ENCODE peak calls at places on chromosomes 13 and 19, in ten cellular contexts. D is activated CD4-positive, alpha-beta T cell treated with anti-CD3 and anti-CD28 coated beads, Interleukin-2, amount 50 U/mL, for 1 hour; S is midbrain; H is DMS153; K is M059J; N is colonic mucosa; R is stimulated activated CD4-positive, alpha-beta T cell treated with anti-CD3 and anti-CD28 coated beads, Interleukin-1b, Interleukin-23, amount 100 ng/mL, for 1 hour; T is stimulated activated CD8-positive, alpha-beta memory T cell treated with anti-CD3 and anti-CD28 coated beads, Interleukin-7, amount 100 ng/mL, for 1 hour; Y is endodermal cell; M is NCI-H1092 treated with DMSO at 0.1 percent for 48 hours. J is an unnamed sample.

GRCh38 chr13:51928231-51928630 is 66.5 kb downstream of the CCDC70 start:
- DNase-seq in S (no peak), R (no peak), K (no peak), N (no peak), D (no peak), H (peak), M (no peak), Y (no peak), T (no peak), J (peak)

GRCh38 chr19:7385062-7385461 is 36.3 kb downstream of the ARHGEF18 start:
- DNase-seq in N (no peak), T (no peak), Y (no peak), H (no peak), R (no peak), S (no peak), M (no peak), D (no peak), K (no peak), J (no peak)

GRCh38 chr19:42126565-42126964 is 5.7 kb downstream of the POU2F2 start:
- DNase-seq in N (no peak), K (no peak), H (no peak), T (no peak), M (no peak), Y (no peak), S (no peak), D (no peak), R (no peak), J (no peak)

GRCh38 chr19:11705474-11705873 is 33.3 kb downstream of the ZNF823 start:
- DNase-seq in R (no peak), K (no peak), M (no peak), T (no peak), H (no peak), Y (no peak), S (no peak), D (no peak), N (no peak), J (no peak)

GRCh38 chr13:81017525-81018152 is 676.7 kb upstream of the SPRY2 start:
- DNase-seq in T (no peak), S (peak), N (no peak), R (no peak), D (no peak), Y (no peak), M (peak), H (peak), K (peak), J (peak)

GRCh38 chr19:38044267-38045111 is 137.5 kb downstream of the SIPA1L3 start:
- DNase-seq in D (no peak), R (no peak), T (no peak), S (no peak), H (no peak), M (no peak), Y (peak), K (peak), N (no peak), J (no peak)

GRCh38 chr13:111066544-111066943 is 48.6 kb upstream of the ARHGEF7 start:
- DNase-seq in Y (no peak), N (no peak), M (no peak), H (no peak), T (no peak), D (no peak), R (no peak), K (no peak), S (no peak), J (no peak)

GRCh38 chr19:17865364-17866311 is 5.9 kb downstream of the RPL18A start:
- DNase-seq in M (no peak), D (no peak), K (no peak), T (no peak), Y (peak), N (peak), R (no peak), S (no peak), H (no peak), J (no peak)

GRCh38 chr13:96025283-96025682 is 27.9 kb downstream of the UGGT2 start:
- DNase-seq in R (no peak), H (no peak), S (no peak), T (no peak), Y (no peak), M (no peak), D (no peak), N (no peak), K (peak), J (no peak)

GRCh38 chr13:113654175-113654560 is 3.8 kb downstream of the ATP4B start:
- DNase-seq in Y (no peak), H (no peak), S (no peak), N (no peak), K (no peak), D (no peak), R (no peak), T (no peak), M (no peak), J (no peak)

GRCh38 chr19:18414504-18415176 is 4.6 kb upstream of the SSBP4 start:
- DNase-seq in M (no peak), R (no peak), Y (no peak), T (no peak), H (no peak), K (peak), N (no peak), S (no peak), D (no peak), J (no peak)

GRCh38 chr13:28117689-28118377 is 17.5 kb upstream of the FLT3 start:
- DNase-seq in K (peak), M (peak), Y (peak), S (no peak), N (peak), H (no peak), D (no peak), T (no peak), R (no peak), J (no peak)

GRCh38 chr13:27375686-27376326 is 48.6 kb upstream of the GTF3A start:
- DNase-seq in Y (peak), D (peak), T (peak), H (no peak), K (peak), S (peak), M (peak), N (peak), R (no peak), J (peak)

GRCh38 chr19:10404888-10405808 is 1.8 kb upstream of the CDC37 start:
- DNase-seq in T (no peak), D (peak), Y (no peak), M (no peak), N (no peak), H (no peak), S (no peak), R (no peak), K (no peak), J (no peak)

GRCh38 chr13:36965767-36966166 is 33.4 kb downstream of the ALG5 start:
- DNase-seq in M (no peak), K (peak), N (no peak), Y (no peak), H (no peak), T (no peak), D (no peak), R (no peak), S (no peak), J (no peak)

GRCh38 chr19:44644391-44645016 is 794 bp downstream of the PVR start:
- DNase-seq in R (no peak), D (no peak), N (peak), H (peak), K (peak), T (no peak), S (no peak), M (peak), Y (peak), J (peak)

GRCh38 chr19:2661615-2662014 is 40.9 kb downstream of the GNG7 start:
- DNase-seq in N (no peak), S (no peak), R (no peak), D (no peak), K (no peak), Y (peak), T (no peak), H (no peak), M (no peak), J (no peak)

GRCh38 chr19:8577247-8577646 is at the start of gene MYO1F:
- DNase-seq in Y (no peak), S (peak), D (no peak), T (no peak), M (no peak), N (peak), K (no peak), R (no peak), H (no peak), J (no peak)

GRCh38 chr13:26985285-26985878 is 186.2 kb downstream of the USP12 start:
- DNase-seq in H (peak), R (peak), Y (peak), K (peak), N (peak), M (peak), D (peak), T (peak), S (peak), J (peak)

GRCh38 chr13:27360562-27360961 is 63.9 kb upstream of the GTF3A start:
- DNase-seq in M (no peak), N (no peak), T (no peak), K (no peak), R (no peak), S (no peak), H (no peak), D (no peak), Y (no peak), J (no peak)

GRCh38 chr19:38351865-38352395 is 16.3 kb downstream of the CATSPERG start:
- DNase-seq in K (no peak), S (no peak), N (no peak), M (no peak), R (no peak), D (no peak), T (no peak), H (no peak), Y (no peak), J (no peak)

GRCh38 chr19:30580673-30581072 is 208.5 kb downstream of the ZNF536 start:
- DNase-seq in S (peak), R (no peak), D (no peak), Y (no peak), N (no peak), T (no peak), H (no peak), M (no peak), K (no peak), J (no peak)

GRCh38 chr13:51724721-51725120 is 79.2 kb downstream of the DHRS12 start:
- DNase-seq in S (no peak), H (no peak), K (no peak), R (no peak), Y (no peak), M (no peak), N (no peak), D (no peak), T (no peak), J (no peak)

GRCh38 chr13:71067164-71067815 is 799.7 kb downstream of the DACH1 start:
- DNase-seq in D (no peak), S (no peak), T (no peak), Y (peak), N (no peak), K (no peak), M (no peak), R (no peak), H (peak), J (no peak)

J was measured in SHP77.